ENCODE peak calls at places on chromosomes 11 and 22, in ten cellular contexts. Q is GM20000, K is Peyer's patch, W is stomach, I is NB4, U is PC-3, E is hepatocyte, H is psoas muscle, P is endodermal cell, X is tibial nerve. B is an unnamed sample.

GRCh38 chr11:1197886-1198765 is 24.7 kb upstream of the MUC5B start:
- DNase-seq in H (peak), E (no peak), I (no peak), P (peak), X (no peak), Q (peak), K (no peak), W (peak), U (no peak), B (no peak)

GRCh38 chr11:1303196-1303821 is 6.1 kb downstream of the TOLLIP start:
- DNase-seq in Q (no peak), K (peak), U (peak), E (peak), P (peak), H (no peak), X (no peak), I (peak), W (peak), B (no peak)

GRCh38 chr22:28029201-28029948 is 110.3 kb upstream of the PITPNB start:
- DNase-seq in H (peak), Q (no peak), W (peak), I (peak), K (peak), X (no peak), P (peak), E (no peak), U (peak), B (peak)

GRCh38 chr11:44418438-44418795 is 108.5 kb upstream of the ALX4 start:
- DNase-seq in H (no peak), U (no peak), I (no peak), P (peak), Q (no peak), E (no peak), K (no peak), X (no peak), W (no peak), B (no peak)

GRCh38 chr11:117634756-117635593 is 162.0 kb downstream of the DSCAML1 start:
- DNase-seq in Q (no peak), W (no peak), U (no peak), H (no peak), K (no peak), P (no peak), E (peak), X (no peak), I (no peak), B (no peak)

GRCh38 chr22:37601540-37602442 is 6.8 kb upstream of the GGA1 start:
- DNase-seq in H (no peak), W (peak), I (peak), K (peak), E (peak), Q (no peak), X (no peak), P (peak), U (peak), B (peak)

GRCh38 chr11:68312117-68312779 is at the start of gene LRP5:
- DNase-seq in H (no peak), X (no peak), I (peak), W (no peak), U (peak), K (no peak), E (peak), Q (peak), P (peak), B (no peak)

GRCh38 chr22:45335021-45335818 is 25.5 kb downstream of the FAM118A start:
- DNase-seq in K (no peak), X (no peak), H (peak), I (no peak), Q (no peak), U (no peak), P (peak), W (no peak), E (no peak), B (no peak)

GRCh38 chr11:78562398-78562797 is 12.3 kb downstream of the NARS2 start:
- DNase-seq in U (peak), Q (no peak), H (no peak), P (no peak), X (no peak), I (no peak), K (no peak), W (no peak), E (no peak), B (peak)

GRCh38 chr11:18322818-18323570 is 627 bp downstream of the GTF2H1 start:
- DNase-seq in K (no peak), X (peak), I (peak), H (no peak), W (no peak), Q (no peak), U (no peak), P (no peak), E (no peak), B (no peak)

GRCh38 chr11:88175707-88176066 is 444 bp upstream of the RAB38 start:
- DNase-seq in X (no peak), Q (peak), W (no peak), I (no peak), E (no peak), K (no peak), H (no peak), U (no peak), P (peak), B (peak)

GRCh38 chr11:110979696-110980095 is 265.8 kb upstream of the POU2AF2 start:
- DNase-seq in P (no peak), W (no peak), U (peak), E (no peak), Q (no peak), K (no peak), I (no peak), H (no peak), X (no peak), B (peak)

GRCh38 chr11:45896392-45897068 is 10.5 kb downstream of the FREY1 start:
- DNase-seq in K (no peak), Q (no peak), W (no peak), I (no peak), X (no peak), P (peak), U (no peak), E (no peak), H (peak), B (no peak)

GRCh38 chr22:29555065-29555644 is 1.6 kb upstream of the THOC5 start:
- DNase-seq in I (no peak), K (no peak), X (peak), W (no peak), Q (no peak), H (no peak), U (no peak), P (no peak), E (no peak), B (no peak)
- TF ChIP-seq CTCF in I (no peak), K (no peak), X (no peak), W (no peak), Q (no peak), H (no peak), U (no peak), P (no peak), E (no peak), B (no peak)

DNA sequence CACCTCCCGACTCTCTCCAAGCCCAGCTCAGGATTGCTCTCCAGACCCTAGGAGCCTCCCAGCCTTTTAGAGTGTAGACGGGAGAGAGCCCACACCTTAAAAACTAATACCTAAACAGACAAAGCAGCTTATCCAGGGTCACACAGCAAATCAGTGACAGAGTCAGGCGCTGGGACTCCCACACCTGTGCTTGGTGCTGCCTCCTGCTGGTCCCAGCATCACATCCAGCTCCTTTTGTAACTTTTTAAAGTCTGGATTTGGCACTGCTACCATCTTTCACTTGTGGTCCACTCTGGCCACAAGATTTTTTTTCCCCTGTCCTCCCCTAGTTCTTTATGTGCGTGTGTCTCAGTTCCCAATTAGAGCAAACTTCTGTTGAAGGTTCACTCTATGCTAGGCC is 4.7 kb downstream of the ANO1 start:
- DNase-seq in I (no peak), H (no peak), Q (no peak), U (peak), P (peak), K (no peak), X (no peak), E (no peak), W (no peak), B (no peak)
- TF ChIP-seq CTCF in I (peak), H (no peak), Q (no peak), U (peak), P (peak), K (no peak), X (no peak), E (peak), W (no peak), B (peak)

GRCh38 chr11:66288866-66289547 is at the start of gene YIF1A:
- DNase-seq in H (peak), P (peak), Q (peak), E (peak), K (peak), U (peak), I (peak), X (peak), W (peak), B (peak)
- TF ChIP-seq CTCF in H (no peak), P (peak), Q (no peak), E (no peak), K (no peak), U (no peak), I (no peak), X (no peak), W (no peak), B (no peak)

GRCh38 chr11:93623938-93624337 is 37.5 kb upstream of the CEP295 start:
- DNase-seq in U (no peak), W (no peak), H (no peak), K (no peak), X (no peak), E (no peak), I (no peak), Q (no peak), P (no peak), B (no peak)

GRCh38 chr11:93623179-93623578 is 38.3 kb upstream of the CEP295 start:
- DNase-seq in W (no peak), H (no peak), P (peak), X (no peak), Q (peak), E (peak), I (peak), K (no peak), U (no peak), B (no peak)

GRCh38 chr11:93626038-93626437 is 35.4 kb upstream of the CEP295 start:
- DNase-seq in W (no peak), K (no peak), E (no peak), H (no peak), I (no peak), Q (no peak), P (no peak), X (no peak), U (no peak), B (no peak)

GRCh38 chr11:93622043-93622442 is 39.4 kb upstream of the CEP295 start:
- DNase-seq in I (peak), K (no peak), E (no peak), H (no peak), X (no peak), Q (no peak), W (no peak), U (peak), P (no peak), B (no peak)
- TF ChIP-seq CTCF in I (peak), K (no peak), E (peak), H (peak), X (no peak), Q (no peak), W (no peak), U (peak), P (peak), B (no peak)

DNA sequence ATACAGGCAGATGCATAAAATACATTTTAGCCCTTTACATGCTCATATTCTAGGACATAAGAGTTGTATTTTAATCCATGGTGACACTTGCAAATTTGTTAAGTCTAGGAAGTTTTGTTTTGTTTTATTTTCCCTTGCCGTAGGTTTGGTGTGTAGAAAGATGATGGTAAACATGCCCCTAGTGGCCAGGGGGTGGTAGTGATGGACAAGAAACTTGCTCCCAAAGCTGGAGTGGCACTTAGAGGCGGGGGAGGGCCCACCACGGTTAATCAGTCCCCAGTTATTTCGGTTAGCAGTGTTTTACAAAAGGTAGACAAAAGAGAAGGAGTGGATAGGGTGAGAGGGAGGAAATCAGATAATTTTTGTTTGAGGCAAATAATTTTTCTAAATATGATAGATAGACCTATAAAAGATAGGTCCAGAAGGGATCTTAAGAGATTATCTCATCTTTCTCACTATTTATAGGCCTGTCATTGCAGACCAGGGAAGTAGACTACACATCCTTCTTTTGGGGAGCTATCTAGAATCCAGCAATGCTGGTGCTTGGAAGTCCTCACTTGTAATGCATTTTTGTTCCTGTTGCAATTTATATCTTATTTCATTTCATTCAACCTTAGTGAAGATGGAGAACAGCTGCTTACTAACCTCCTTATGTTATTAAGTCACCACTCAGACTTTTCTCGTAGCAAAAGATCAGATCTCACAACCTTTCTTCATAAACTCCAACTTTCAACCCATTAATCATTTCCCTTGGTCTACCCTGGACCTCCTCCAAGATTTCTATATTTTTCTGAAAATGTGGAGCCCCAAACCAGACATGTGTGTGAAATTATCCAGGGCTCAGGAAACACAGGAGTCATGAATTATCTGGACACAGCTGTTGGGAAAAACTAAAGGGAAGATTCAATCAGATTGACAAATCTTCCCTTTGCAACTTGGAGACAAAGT is 5.9 kb upstream of the BDNF start:
- DNase-seq in X (no peak), P (peak), K (no peak), E (no peak), W (no peak), U (peak), H (no peak), Q (peak), I (peak), B (no peak)
- TF ChIP-seq CTCF in X (peak), P (peak), K (no peak), E (peak), W (peak), U (peak), H (peak), Q (peak), I (peak), B (peak)

GRCh38 chr22:42277988-42278776 is 7.7 kb upstream of the TCF20 start:
- DNase-seq in X (peak), P (peak), I (no peak), K (peak), H (peak), E (peak), Q (peak), U (no peak), W (no peak), B (no peak)
- TF ChIP-seq CTCF in X (no peak), P (peak), I (no peak), K (no peak), H (no peak), E (peak), Q (peak), U (no peak), W (no peak), B (peak)

DNA sequence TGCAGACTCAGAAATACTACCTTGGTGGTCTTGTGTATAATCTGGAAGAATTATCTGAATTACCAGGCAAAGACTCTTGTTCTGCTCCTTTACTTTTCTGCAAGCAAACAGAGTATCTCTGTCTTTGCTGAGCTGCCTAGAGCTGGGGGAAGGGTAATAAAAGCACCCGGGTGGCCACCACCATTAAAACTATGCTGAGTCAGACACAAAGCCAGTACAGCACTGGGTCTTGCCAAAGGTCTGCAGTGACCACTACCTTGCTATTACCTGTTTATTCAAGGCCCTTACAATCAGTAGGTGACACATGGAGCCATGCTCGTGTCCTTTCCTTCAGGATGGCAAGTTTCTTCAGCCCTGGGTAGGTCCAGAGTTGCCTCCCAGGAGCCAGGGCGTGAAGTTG is 420.6 kb upstream of the CNTN5 start:
- DNase-seq in W (no peak), X (no peak), K (no peak), U (no peak), I (no peak), E (no peak), Q (no peak), P (no peak), H (no peak), B (no peak)
- TF ChIP-seq CTCF in W (no peak), X (no peak), K (no peak), U (no peak), I (no peak), E (no peak), Q (no peak), P (no peak), H (no peak), B (no peak)

GRCh38 chr11:131671764-131672163 is 301.3 kb downstream of the NTM start:
- DNase-seq in U (no peak), I (no peak), Q (no peak), E (no peak), K (no peak), W (no peak), H (no peak), P (peak), X (no peak), B (no peak)
- TF ChIP-seq CTCF in U (no peak), I (no peak), Q (peak), E (peak), K (no peak), W (no peak), H (no peak), P (peak), X (no peak), B (peak)

GRCh38 chr22:41245917-41246499 is 5.3 kb upstream of the CHADL start:
- DNase-seq in U (no peak), K (no peak), X (no peak), P (peak), H (no peak), W (no peak), E (no peak), Q (no peak), I (no peak), B (no peak)
- TF ChIP-seq CTCF in U (peak), K (no peak), X (no peak), P (peak), H (no peak), W (no peak), E (no peak), Q (no peak), I (peak), B (peak)

B was measured in astrocyte of the spinal cord.